ENCODE peak calls at places on chromosomes 6 and 20, in five cellular contexts. U is ovary, T is uterus, Q is neuronal stem cell, V is substantia nigra. H is an unnamed sample.

GRCh38 chr6:13536796-13537526 is 37.4 kb upstream of the SIRT5 start:
- DNase-seq in U (no peak), T (no peak), Q (no peak), V (no peak), H (no peak)

GRCh38 chr6:31834704-31835375 is 7.3 kb downstream of the HSPA1B start:
- DNase-seq in U (peak; percentile 78), T (peak; percentile 71), Q (peak; percentile 75), V (peak; percentile 65), H (peak; percentile 90)

GRCh38 chr6:161418458-161418945 is 144.6 kb upstream of the AGPAT4 start:
- DNase-seq in U (peak; percentile 38), T (peak; percentile 38), Q (peak; percentile 79), V (no peak), H (peak; percentile 58)

GRCh38 chr20:46849269-46849668 is 45.4 kb upstream of the EYA2 start:
- DNase-seq in U (no peak), T (no peak), Q (no peak), V (no peak), H (no peak)

GRCh38 chr6:90425161-90425641 is 128.6 kb upstream of the BACH2 start:
- DNase-seq in U (no peak), T (no peak), Q (no peak), V (no peak), H (no peak)

GRCh38 chr6:134555672-134556071 is 237.8 kb upstream of the SGK1 start:
- DNase-seq in U (no peak), T (no peak), Q (no peak), V (no peak), H (no peak)

GRCh38 chr6:45532626-45533258 is 155.0 kb upstream of the SUPT3H start:
- DNase-seq in U (no peak), T (no peak), Q (no peak), V (no peak), H (no peak)

GRCh38 chr6:133424359-133424758 is 183.2 kb downstream of the EYA4 start:
- DNase-seq in U (no peak), T (no peak), Q (no peak), V (no peak), H (no peak)

GRCh38 chr6:75818061-75818855 is 69.2 kb downstream of the MYO6 start:
- DNase-seq in U (no peak), T (no peak), Q (no peak), V (no peak), H (no peak)

GRCh38 chr6:41655706-41656668 is 17.7 kb downstream of the MDFI start:
- DNase-seq in U (no peak), T (no peak), Q (no peak), V (no peak), H (no peak)

GRCh38 chr20:63709149-63709527 is 1.3 kb downstream of the ZGPAT start:
- DNase-seq in U (no peak), T (no peak), Q (no peak), V (no peak), H (no peak)

GRCh38 chr20:63708301-63709148 is 686 bp downstream of the ZGPAT start:
- DNase-seq in U (peak; percentile 14), T (no peak), Q (no peak), V (no peak), H (no peak)

GRCh38 chr20:63711085-63711645 is 3.3 kb downstream of the ZGPAT start:
- DNase-seq in U (no peak), T (no peak), Q (no peak), V (no peak), H (no peak)

GRCh38 chr20:63714858-63715257 is 7.0 kb downstream of the ZGPAT start:
- DNase-seq in U (no peak), T (no peak), Q (no peak), V (no peak), H (no peak)

GRCh38 chr20:63712191-63712590 is 4.4 kb downstream of the ZGPAT start:
- DNase-seq in U (no peak), T (no peak), Q (no peak), V (no peak), H (no peak)
- H3K27ac ChIP-seq in U (no peak overlapping the region), T (no peak overlapping the region), Q (no peak overlapping the region), V (no peak overlapping the region), H (no peak overlapping the region)

GRCh38 chr20:23626040-23626620 is 11.6 kb downstream of the CST3 start:
- DNase-seq in U (no peak), T (no peak), Q (no peak), V (no peak), H (no peak)

GRCh38 chr20:23622839-23623343 is 14.9 kb downstream of the CST3 start:
- DNase-seq in U (peak; percentile 80), T (peak; percentile 87), Q (no peak), V (no peak), H (no peak)

GRCh38 chr20:23625236-23625964 is 12.4 kb downstream of the CST3 start:
- DNase-seq in U (no peak), T (no peak), Q (no peak), V (no peak), H (no peak)

GRCh38 chr20:23624307-23624706 is 13.4 kb downstream of the CST3 start:
- DNase-seq in U (no peak), T (peak; percentile 63), Q (no peak), V (no peak), H (no peak)

DNA sequence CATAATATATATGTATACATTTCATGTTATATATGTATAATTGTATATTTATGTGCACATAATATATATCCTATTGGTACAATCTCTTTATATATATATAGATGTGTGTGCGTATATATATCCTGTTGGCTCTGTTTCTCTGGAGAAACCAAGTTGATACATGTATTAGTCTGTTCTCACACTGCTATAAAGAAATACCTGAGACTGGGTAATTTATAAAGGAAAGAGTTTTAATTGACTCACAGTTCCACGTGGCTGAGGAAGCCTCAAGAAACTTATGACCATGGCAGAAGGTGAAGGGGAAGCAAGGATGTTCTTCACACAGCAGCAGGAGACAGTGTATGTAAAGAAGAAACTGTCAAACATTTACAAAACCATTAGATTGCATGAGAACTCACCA is 14.1 kb downstream of the CST3 start:
- DNase-seq in U (no peak), T (no peak), Q (no peak), V (no peak), H (no peak)
- H3K27ac ChIP-seq in U (no peak overlapping the region), T (peak overlapping the region; percentile 91), Q (no peak overlapping the region), V (no peak overlapping the region), H (no peak overlapping the region)

GRCh38 chr6:72032056-72032455 is 145.7 kb downstream of the RIMS1 start:
- DNase-seq in U (no peak), T (no peak), Q (no peak), V (no peak), H (no peak)
- H3K27ac ChIP-seq in U (no peak overlapping the region), T (no peak overlapping the region), Q (no peak overlapping the region), V (no peak overlapping the region), H (no peak overlapping the region)

GRCh38 chr6:53517021-53517420 is 27.9 kb downstream of the GCLC start:
- DNase-seq in U (peak; percentile 60), T (no peak), Q (no peak), V (no peak), H (no peak)
- H3K27ac ChIP-seq in U (no peak overlapping the region), T (no peak overlapping the region), Q (no peak overlapping the region), V (no peak overlapping the region), H (no peak overlapping the region)